ENCODE peak calls at places on chromosome 14, in seven cellular contexts. O is activated T-helper 1 cell treated with anti-CD3 and anti-CD28 coated beads, Interleukin-12 subunit alpha, Interleukin-12 subunit beta, Interleukin-2, Interleukin-4 antibody, amounts not matched to agents 30 ng/mL and 10 ng/mL and 1 ng/mL, durations not matched to agents 14 hours and 24 hours and 36 hours; R is CD4-positive, alpha-beta T cell; I is PC-9; L is foreskin keratinocyte; Y is GM13976; N is AG04449. Z is an unnamed sample.

GRCh38 chr14:64971890-64972785 is at the start of gene RAB15:
- DNase-seq in O (peak), R (peak), I (no peak), L (no peak), Y (peak), N (no peak), Z (peak)

GRCh38 chr14:67987596-67987995 is 168.0 kb downstream of the RAD51B start:
- DNase-seq in O (no peak), R (no peak), I (no peak), L (peak), Y (no peak), N (peak), Z (peak)

GRCh38 chr14:67480011-67480410 is 8.5 kb downstream of the TMEM229B start:
- DNase-seq in O (no peak), R (no peak), I (no peak), L (no peak), Y (no peak), N (no peak), Z (no peak)

GRCh38 chr14:60594077-60594476 is 55.2 kb downstream of the SIX1 start:
- DNase-seq in O (no peak), R (no peak), I (no peak), L (no peak), Y (no peak), N (no peak), Z (no peak)

GRCh38 chr14:104682107-104682593 is 7.3 kb upstream of the INF2 start:
- DNase-seq in O (no peak), R (no peak), I (peak), L (peak), Y (no peak), N (no peak), Z (no peak)

GRCh38 chr14:90828642-90829487 is 12.6 kb upstream of the TTC7B start:
- DNase-seq in O (peak), R (no peak), I (no peak), L (no peak), Y (peak), N (no peak), Z (no peak)

GRCh38 chr14:64053694-64054669 is 201.2 kb downstream of the SYNE2 start:
- DNase-seq in O (no peak), R (no peak), I (no peak), L (peak), Y (no peak), N (no peak), Z (no peak)

GRCh38 chr14:24312736-24313507 is 1.6 kb downstream of the LTB4R start:
- DNase-seq in O (peak), R (no peak), I (no peak), L (no peak), Y (no peak), N (no peak), Z (peak)

GRCh38 chr14:32075636-32076277 is 1.3 kb upstream of the ARHGAP5 start:
- DNase-seq in O (no peak), R (no peak), I (no peak), L (no peak), Y (peak), N (no peak), Z (no peak)

GRCh38 chr14:95527392-95528002 is 7.4 kb upstream of the GLRX5 start:
- DNase-seq in O (no peak), R (no peak), I (no peak), L (no peak), Y (no peak), N (no peak), Z (no peak)

GRCh38 chr14:59464651-59465569 is at the start of gene GPR135:
- DNase-seq in O (peak), R (peak), I (no peak), L (peak), Y (peak), N (no peak), Z (no peak)

GRCh38 chr14:71206766-71207371 is 299.6 kb downstream of the PCNX1 start:
- DNase-seq in O (no peak), R (no peak), I (peak), L (peak), Y (no peak), N (peak), Z (no peak)

GRCh38 chr14:106790189-106791036 is 1264.0 kb downstream of the TMEM121 start:
- DNase-seq in O (peak), R (peak), I (no peak), L (no peak), Y (peak), N (no peak), Z (peak)

GRCh38 chr14:71266994-71267636 is 359.9 kb downstream of the PCNX1 start:
- DNase-seq in O (no peak), R (no peak), I (peak), L (peak), Y (peak), N (no peak), Z (no peak)

GRCh38 chr14:55111122-55111705 is 17.8 kb upstream of the LGALS3 start:
- DNase-seq in O (no peak), R (no peak), I (no peak), L (no peak), Y (no peak), N (no peak), Z (no peak)

GRCh38 chr14:82635931-82636330 is 1102.3 kb upstream of the SEL1L start:
- DNase-seq in O (no peak), R (no peak), I (no peak), L (no peak), Y (no peak), N (no peak), Z (no peak)

GRCh38 chr14:79661762-79662161 is 549.5 kb downstream of the DIO2 start:
- DNase-seq in O (no peak), R (no peak), I (no peak), L (peak), Y (no peak), N (no peak), Z (no peak)

GRCh38 chr14:77889971-77890442 is 90.1 kb downstream of the ADCK1 start:
- DNase-seq in O (no peak), R (no peak), I (no peak), L (peak), Y (no peak), N (peak), Z (no peak)

GRCh38 chr14:50734950-50735697 is 67.0 kb upstream of the SAV1 start:
- DNase-seq in O (no peak), R (no peak), I (peak), L (peak), Y (no peak), N (no peak), Z (no peak)

GRCh38 chr14:27228053-27228452 is 630.2 kb upstream of the NOVA1 start:
- DNase-seq in O (no peak), R (no peak), I (no peak), L (peak), Y (no peak), N (no peak), Z (no peak)

GRCh38 chr14:96037891-96038557 is 1.1 kb upstream of the C14orf132 start:
- DNase-seq in O (no peak), R (no peak), I (no peak), L (peak), Y (no peak), N (no peak), Z (no peak)

GRCh38 chr14:50675597-50675996 is 7.5 kb upstream of the SAV1 start:
- DNase-seq in O (no peak), R (no peak), I (peak), L (peak), Y (no peak), N (no peak), Z (no peak)

GRCh38 chr14:79670811-79671210 is 540.5 kb downstream of the DIO2 start:
- DNase-seq in O (no peak), R (no peak), I (no peak), L (no peak), Y (no peak), N (no peak), Z (no peak)

GRCh38 chr14:95557832-95558231 is 23.0 kb downstream of the GLRX5 start:
- DNase-seq in O (no peak), R (no peak), I (no peak), L (no peak), Y (no peak), N (no peak), Z (no peak)

GRCh38 chr14:38238881-38239280 is 17.0 kb downstream of the CLEC14A start:
- DNase-seq in O (no peak), R (no peak), I (no peak), L (no peak), Y (no peak), N (no peak), Z (no peak)

GRCh38 chr14:55699131-55700057 is 119.4 kb downstream of the KTN1 start:
- DNase-seq in O (no peak), R (no peak), I (peak), L (peak), Y (no peak), N (no peak), Z (no peak)

GRCh38 chr14:75877292-75877691 is 104.5 kb downstream of the TGFB3 start:
- DNase-seq in O (no peak), R (no peak), I (no peak), L (peak), Y (no peak), N (peak), Z (no peak)

GRCh38 chr14:64942531-64943111 is at the start of gene GPX2:
- DNase-seq in O (no peak), R (no peak), I (peak), L (peak), Y (no peak), N (no peak), Z (no peak)

GRCh38 chr14:90579088-90579487 is 182.3 kb downstream of the CALM1 start:
- DNase-seq in O (no peak), R (no peak), I (no peak), L (no peak), Y (no peak), N (no peak), Z (no peak)

GRCh38 chr14:47227051-47227600 is 448.3 kb downstream of the MDGA2 start:
- DNase-seq in O (no peak), R (no peak), I (no peak), L (no peak), Y (no peak), N (no peak), Z (peak)

GRCh38 chr14:56491299-56492285 is 88.0 kb upstream of the TMEM260 start:
- DNase-seq in O (peak), R (no peak), I (peak), L (peak), Y (no peak), N (no peak), Z (no peak)

GRCh38 chr14:50875359-50876090 is 3.7 kb downstream of the ABHD12B start:
- DNase-seq in O (peak), R (peak), I (no peak), L (no peak), Y (peak), N (no peak), Z (no peak)

GRCh38 chr14:100290607-100291304 is 15.5 kb downstream of the SLC25A29 start:
- DNase-seq in O (no peak), R (no peak), I (no peak), L (no peak), Y (no peak), N (no peak), Z (no peak)

GRCh38 chr14:25411933-25412757 is 362.2 kb upstream of the STXBP6 start:
- DNase-seq in O (no peak), R (no peak), I (no peak), L (no peak), Y (no peak), N (no peak), Z (no peak)

Z was measured in GDM1.